ENCODE peak calls at places on chromosome X, in seven cellular contexts. C is GM23248; V is trophoblast cell; P is tibial nerve; I is SJSA1; W is CD8-positive, alpha-beta memory T cell; N is IMR-90. T is an unnamed sample.
A peak's percentile ranks its signal among the peaks of the same experiment; 100 is the strongest.

GRCh38 chrX:18888281-18888680 is 95.6 kb downstream of the PHKA2 start:
- DNase-seq in C (no peak), V (no peak), P (no peak), I (no peak), W (no peak), N (no peak), T (no peak)

GRCh38 chrX:47189906-47190305 is 3.7 kb upstream of the UBA1 start:
- DNase-seq in C (no peak), V (peak; percentile 45), P (no peak), I (no peak), W (no peak), N (no peak), T (no peak)

GRCh38 chrX:94977986-94978385 is 1304.0 kb downstream of the FAM133A start:
- DNase-seq in C (no peak), V (no peak), P (no peak), I (no peak), W (no peak), N (no peak), T (no peak)

GRCh38 chrX:136146614-136147319 is 566 bp upstream of the FHL1 start:
- DNase-seq in C (peak; percentile 25), V (no peak), P (no peak), I (no peak), W (no peak), N (no peak), T (no peak)

GRCh38 chrX:119734897-119735339 is 23.5 kb upstream of the SOWAHD start:
- DNase-seq in C (peak; percentile 26), V (no peak), P (no peak), I (no peak), W (no peak), N (no peak), T (no peak)

GRCh38 chrX:49075347-49075746 is 1.5 kb upstream of the PRAF2 start:
- DNase-seq in C (no peak), V (no peak), P (no peak), I (no peak), W (no peak), N (no peak), T (no peak)

GRCh38 chrX:122552291-122552800 is 631.7 kb upstream of the GRIA3 start:
- DNase-seq in C (peak; percentile 40), V (no peak), P (no peak), I (no peak), W (no peak), N (no peak), T (no peak)

GRCh38 chrX:37697169-37697760 is 11.7 kb downstream of the XK start:
- DNase-seq in C (no peak), V (no peak), P (no peak), I (no peak), W (no peak), N (no peak), T (no peak)

GRCh38 chrX:50067435-50068292 is 133.1 kb downstream of the AKAP4 start:
- DNase-seq in C (no peak), V (peak; percentile 56), P (no peak), I (no peak), W (no peak), N (peak; percentile 47), T (no peak)

GRCh38 chrX:129522184-129523059 is 868 bp downstream of the SMARCA1 start:
- DNase-seq in C (peak; percentile 81), V (peak; percentile 21), P (peak; percentile 24), I (peak; percentile 62), W (no peak), N (peak; percentile 54), T (no peak)

GRCh38 chrX:106005684-106006083 is 32.8 kb downstream of the SERPINA7 start:
- DNase-seq in C (no peak), V (no peak), P (no peak), I (no peak), W (no peak), N (no peak), T (no peak)

GRCh38 chrX:96182366-96182765 is 502.3 kb upstream of the DIAPH2 start:
- DNase-seq in C (peak; percentile 26), V (peak; percentile 50), P (no peak), I (no peak), W (no peak), N (peak; percentile 15), T (no peak)

GRCh38 chrX:101803451-101803850 is 128.4 kb downstream of the ZMAT1 start:
- DNase-seq in C (peak; percentile 23), V (peak; percentile 2), P (no peak), I (no peak), W (no peak), N (peak; percentile 19), T (no peak)

GRCh38 chrX:151488677-151489076 is 74.8 kb upstream of the PASD1 start:
- DNase-seq in C (peak; percentile 13), V (no peak), P (no peak), I (no peak), W (peak; percentile 0), N (no peak), T (peak; percentile 5)

GRCh38 chrX:43552166-43552565 is 103.9 kb upstream of the MAOA start:
- DNase-seq in C (no peak), V (peak; percentile 54), P (no peak), I (no peak), W (no peak), N (no peak), T (no peak)

GRCh38 chrX:150219374-150220185 is 143.5 kb upstream of the MAMLD1 start:
- DNase-seq in C (peak; percentile 59), V (peak; percentile 4), P (no peak), I (peak; percentile 43), W (no peak), N (peak; percentile 48), T (no peak)

GRCh38 chrX:20499763-20500162 is 233.1 kb upstream of the RPS6KA3 start:
- DNase-seq in C (no peak), V (no peak), P (no peak), I (no peak), W (no peak), N (no peak), T (no peak)

GRCh38 chrX:64975491-64975890 is 759 bp downstream of the ZC4H2 start:
- DNase-seq in C (peak; percentile 62), V (peak; percentile 6), P (no peak), I (no peak), W (peak; percentile 0), N (no peak), T (no peak)

GRCh38 chrX:47250017-47250347 is 17.2 kb downstream of the USP11 start:
- DNase-seq in C (no peak), V (peak; percentile 14), P (no peak), I (no peak), W (no peak), N (no peak), T (no peak)

GRCh38 chrX:22338740-22339139 is 66.0 kb downstream of the CBLL2 start:
- DNase-seq in C (peak; percentile 27), V (peak; percentile 39), P (no peak), I (no peak), W (no peak), N (peak; percentile 66), T (no peak)

GRCh38 chrX:8960809-8961413 is 73.0 kb downstream of the FAM9B start:
- DNase-seq in C (peak; percentile 10), V (no peak), P (no peak), I (no peak), W (no peak), N (no peak), T (no peak)

GRCh38 chrX:327660-328126 is 9.1 kb upstream of the GTPBP6 start:
- DNase-seq in C (no peak), V (no peak), P (no peak), I (no peak), W (no peak), N (no peak), T (no peak)

GRCh38 chrX:39301041-39301440 is 499.8 kb downstream of the MID1IP1 start:
- DNase-seq in C (no peak), V (no peak), P (no peak), I (no peak), W (no peak), N (no peak), T (no peak)
- H3K9me3 ChIP-seq in C (no peaks in the 10 kb centered on the region), V (peaks cover 5% of the 10 kb centered on the region), P (no peaks in the 10 kb centered on the region), I (no peaks in the 10 kb centered on the region), W (no peaks in the 10 kb centered on the region), N (peaks cover 10% of the 10 kb centered on the region), T (peaks cover 5% of the 10 kb centered on the region)

GRCh38 chrX:76821276-76821675 is 393.8 kb downstream of the MAGEE1 start:
- DNase-seq in C (no peak), V (no peak), P (no peak), I (no peak), W (no peak), N (no peak), T (no peak)
- H3K9me3 ChIP-seq in C (no peaks in the 10 kb centered on the region), V (no peaks in the 10 kb centered on the region), P (no peaks in the 10 kb centered on the region), I (no peaks in the 10 kb centered on the region), W (no peaks in the 10 kb centered on the region), N (peaks cover 3% of the 10 kb centered on the region), T (no peaks in the 10 kb centered on the region)

DNA sequence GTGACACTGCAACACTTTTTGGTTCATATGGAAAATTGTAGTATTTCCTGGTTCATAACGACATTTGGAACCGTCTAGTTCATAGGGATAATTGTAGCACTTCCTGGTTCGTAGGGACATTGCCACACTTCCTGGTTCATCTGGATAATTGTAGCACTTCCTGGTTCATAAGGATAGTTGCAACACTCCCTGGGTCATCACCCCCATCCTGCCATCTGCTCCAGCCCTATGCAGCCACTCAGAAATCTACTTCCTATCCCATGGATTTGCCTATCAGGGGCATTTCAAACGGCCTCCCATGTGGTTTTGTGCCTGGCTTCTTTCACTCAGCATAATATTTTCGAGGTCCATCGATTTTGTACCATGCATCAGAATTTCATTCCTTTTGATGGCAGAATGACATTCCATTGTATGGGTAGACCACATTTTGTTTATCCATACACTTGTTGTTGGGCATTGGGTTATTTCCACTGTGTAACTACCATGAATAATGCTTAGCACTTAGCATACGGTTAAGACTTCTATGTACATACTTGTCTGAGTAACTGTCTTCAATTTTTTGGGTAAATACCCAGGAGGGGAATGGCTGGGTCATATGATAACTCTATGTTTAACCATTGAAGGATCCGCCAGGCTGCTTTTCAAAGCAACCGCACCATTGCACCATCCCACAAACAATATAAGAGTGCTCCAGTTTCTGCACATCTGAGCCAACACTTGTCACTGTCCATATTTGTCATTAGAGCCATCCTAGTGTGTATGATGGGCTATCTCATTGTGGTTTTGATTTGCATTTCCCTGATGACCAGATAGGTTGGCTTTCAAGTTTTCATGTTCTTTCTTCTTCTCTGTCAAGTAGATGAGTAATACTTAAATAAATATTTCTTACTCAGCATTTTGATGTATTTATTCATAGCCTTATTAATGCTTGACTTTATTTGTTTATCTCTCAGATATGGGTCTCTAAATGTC is 58.3 kb upstream of the CD99 start:
- DNase-seq in C (no peak), V (no peak), P (no peak), I (no peak), W (no peak), N (no peak), T (no peak)
- H3K9me3 ChIP-seq in C (no peaks in the 10 kb centered on the region), V (no peaks in the 10 kb centered on the region), P (no peaks in the 10 kb centered on the region), I (no peaks in the 10 kb centered on the region), W (peaks cover 23% of the 10 kb centered on the region), N (no peaks in the 10 kb centered on the region), T (peaks cover 20% of the 10 kb centered on the region)

GRCh38 chrX:154368630-154369452 is 5.6 kb downstream of the FLNA start:
- DNase-seq in C (peak; percentile 97), V (peak; percentile 79), P (peak; percentile 45), I (peak; percentile 98), W (peak; percentile 91), N (peak; percentile 90), T (peak; percentile 86)

GRCh38 chrX:154367474-154368308 is 6.7 kb downstream of the FLNA start:
- DNase-seq in C (no peak), V (no peak), P (no peak), I (no peak), W (peak; percentile 1), N (no peak), T (no peak)

GRCh38 chrX:154370882-154371770 is 3.3 kb downstream of the FLNA start:
- DNase-seq in C (peak; percentile 96), V (peak; percentile 84), P (peak; percentile 92), I (peak; percentile 95), W (peak; percentile 87), N (peak; percentile 89), T (peak; percentile 87)

GRCh38 chrX:154370300-154370881 is 4.0 kb downstream of the FLNA start:
- DNase-seq in C (peak; percentile 61), V (no peak), P (no peak), I (no peak), W (peak; percentile 1), N (no peak), T (no peak)

GRCh38 chrX:154369453-154370299 is 4.8 kb downstream of the FLNA start:
- DNase-seq in C (peak; percentile 89), V (peak; percentile 51), P (peak; percentile 63), I (peak; percentile 95), W (peak; percentile 75), N (peak; percentile 95), T (peak; percentile 64)
- H3K9me3 ChIP-seq in C (no peaks in the 10 kb centered on the region), V (no peaks in the 10 kb centered on the region), P (no peaks in the 10 kb centered on the region), I (no peaks in the 10 kb centered on the region), W (no peaks in the 10 kb centered on the region), N (no peaks in the 10 kb centered on the region), T (no peaks in the 10 kb centered on the region)

T was measured in CD4-positive, alpha-beta T cell.